ENCODE peak calls at places on chromosome 9, in four cellular contexts. D, Y, K and Z are unnamed samples.

GRCh38 chr9:88503101-88503844 is 31.7 kb upstream of the NXNL2 start:
- DNase-seq in D (no peak), Y (no peak), K (no peak), Z (no peak)

GRCh38 chr9:94097788-94098413 is 13.6 kb downstream of the PTPDC1 start:
- DNase-seq in D (peak), Y (no peak), K (peak), Z (no peak)

GRCh38 chr9:3386753-3387152 is 139.0 kb downstream of the RFX3 start:
- DNase-seq in D (no peak), Y (no peak), K (no peak), Z (no peak)

GRCh38 chr9:27426717-27427645 is 97.1 kb upstream of the IFNK start:
- DNase-seq in D (no peak), Y (no peak), K (peak), Z (no peak)

GRCh38 chr9:87375397-87376073 is 122.1 kb upstream of the DAPK1 start:
- DNase-seq in D (peak), Y (no peak), K (no peak), Z (no peak)

GRCh38 chr9:6680797-6681146 is 35.2 kb upstream of the GLDC start:
- DNase-seq in D (peak), Y (no peak), K (peak), Z (no peak)

GRCh38 chr9:96874201-96874785 is 20.0 kb upstream of the ZNF782 start:
- DNase-seq in D (no peak), Y (peak), K (no peak), Z (no peak)

GRCh38 chr9:121998513-121999049 is 94.5 kb downstream of the TTLL11 start:
- DNase-seq in D (no peak), Y (no peak), K (no peak), Z (no peak)

GRCh38 chr9:136750526-136750925 is 2.2 kb upstream of the LCN6 start:
- DNase-seq in D (peak), Y (no peak), K (no peak), Z (no peak)

GRCh38 chr9:81529556-81530193 is 159.7 kb downstream of the TLE1 start:
- DNase-seq in D (peak), Y (no peak), K (no peak), Z (no peak)

GRCh38 chr9:27125936-27126335 is 16.9 kb downstream of the TEK start:
- DNase-seq in D (no peak), Y (no peak), K (no peak), Z (no peak)